ENCODE peak calls at places on chromosomes 11 and 22, in eight cellular contexts. One of them, this sample, is unnamed.
A peak's percentile ranks its signal among the peaks of the same experiment; 100 is the strongest.

GRCh38 chr11:100561325-100561724 is 125.8 kb upstream of the ARHGAP42 start:
- DNase-seq in cardiac septum: no peak
- DNase-seq in activated T-cell treated with anti-CD3 and anti-CD28 coated beads, Interleukin-2, amount 50 U/mL, for 72 hours: no peak
- DNase-seq in adipocyte: no peak
- DNase-seq in GM12891: no peak
- DNase-seq in AG08395: no peak
- DNase-seq in activated CD4-positive, alpha-beta T cell treated with anti-CD3 and anti-CD28 coated beads, Interleukin-2, amount 10 ng/mL, durations not matched to agents 7 days and 5 days: no peak
- DNase-seq in stimulated activated CD4-positive, alpha-beta T cell treated with anti-CD3 and anti-CD28 coated beads, TNF-alpha, amount 100 ng/mL, for 48 hours: no peak
- DNase-seq in this sample: no peak

GRCh38 chr11:66462911-66463310 is 3.8 kb upstream of the PELI3 start:
- DNase-seq in cardiac septum: no peak
- DNase-seq in activated T-cell treated with anti-CD3 and anti-CD28 coated beads, Interleukin-2, amount 50 U/mL, for 72 hours: no peak
- DNase-seq in adipocyte: no peak
- DNase-seq in GM12891: no peak
- DNase-seq in AG08395: no peak
- DNase-seq in activated CD4-positive, alpha-beta T cell treated with anti-CD3 and anti-CD28 coated beads, Interleukin-2, amount 10 ng/mL, durations not matched to agents 7 days and 5 days: no peak
- DNase-seq in stimulated activated CD4-positive, alpha-beta T cell treated with anti-CD3 and anti-CD28 coated beads, TNF-alpha, amount 100 ng/mL, for 48 hours: no peak
- DNase-seq in this sample: no peak

GRCh38 chr11:35393093-35393492 is 26.3 kb downstream of the SLC1A2 start:
- DNase-seq in cardiac septum: no peak
- DNase-seq in activated T-cell treated with anti-CD3 and anti-CD28 coated beads, Interleukin-2, amount 50 U/mL, for 72 hours: no peak
- DNase-seq in adipocyte: no peak
- DNase-seq in GM12891: no peak
- DNase-seq in AG08395: no peak
- DNase-seq in activated CD4-positive, alpha-beta T cell treated with anti-CD3 and anti-CD28 coated beads, Interleukin-2, amount 10 ng/mL, durations not matched to agents 7 days and 5 days: no peak
- DNase-seq in stimulated activated CD4-positive, alpha-beta T cell treated with anti-CD3 and anti-CD28 coated beads, TNF-alpha, amount 100 ng/mL, for 48 hours: no peak
- DNase-seq in this sample: no peak

GRCh38 chr11:66864924-66865697 is 8.2 kb downstream of the LRFN4 start:
- DNase-seq in cardiac septum: no peak
- DNase-seq in activated T-cell treated with anti-CD3 and anti-CD28 coated beads, Interleukin-2, amount 50 U/mL, for 72 hours: no peak
- DNase-seq in adipocyte: no peak
- DNase-seq in GM12891: no peak
- DNase-seq in AG08395: no peak
- DNase-seq in activated CD4-positive, alpha-beta T cell treated with anti-CD3 and anti-CD28 coated beads, Interleukin-2, amount 10 ng/mL, durations not matched to agents 7 days and 5 days: no peak
- DNase-seq in stimulated activated CD4-positive, alpha-beta T cell treated with anti-CD3 and anti-CD28 coated beads, TNF-alpha, amount 100 ng/mL, for 48 hours: no peak
- DNase-seq in this sample: no peak

GRCh38 chr11:78910322-78910721 is 335.7 kb upstream of the NARS2 start:
- DNase-seq in cardiac septum: no peak
- DNase-seq in activated T-cell treated with anti-CD3 and anti-CD28 coated beads, Interleukin-2, amount 50 U/mL, for 72 hours: no peak
- DNase-seq in adipocyte: no peak
- DNase-seq in GM12891: no peak
- DNase-seq in AG08395: no peak
- DNase-seq in activated CD4-positive, alpha-beta T cell treated with anti-CD3 and anti-CD28 coated beads, Interleukin-2, amount 10 ng/mL, durations not matched to agents 7 days and 5 days: no peak
- DNase-seq in stimulated activated CD4-positive, alpha-beta T cell treated with anti-CD3 and anti-CD28 coated beads, TNF-alpha, amount 100 ng/mL, for 48 hours: no peak
- DNase-seq in this sample: no peak

GRCh38 chr22:50185384-50186087 is at the start of gene TRABD:
- DNase-seq in cardiac septum: peak; percentile 95
- DNase-seq in activated T-cell treated with anti-CD3 and anti-CD28 coated beads, Interleukin-2, amount 50 U/mL, for 72 hours: peak; percentile 92
- DNase-seq in adipocyte: peak; percentile 97
- DNase-seq in GM12891: peak; percentile 98
- DNase-seq in AG08395: peak; percentile 96
- DNase-seq in activated CD4-positive, alpha-beta T cell treated with anti-CD3 and anti-CD28 coated beads, Interleukin-2, amount 10 ng/mL, durations not matched to agents 7 days and 5 days: peak; percentile 89
- DNase-seq in stimulated activated CD4-positive, alpha-beta T cell treated with anti-CD3 and anti-CD28 coated beads, TNF-alpha, amount 100 ng/mL, for 48 hours: peak; percentile 80
- DNase-seq in this sample: peak; percentile 85

GRCh38 chr22:40407831-40408717 is 37.7 kb downstream of the SGSM3 start:
- DNase-seq in cardiac septum: no peak
- DNase-seq in activated T-cell treated with anti-CD3 and anti-CD28 coated beads, Interleukin-2, amount 50 U/mL, for 72 hours: no peak
- DNase-seq in adipocyte: no peak
- DNase-seq in GM12891: no peak
- DNase-seq in AG08395: no peak
- DNase-seq in activated CD4-positive, alpha-beta T cell treated with anti-CD3 and anti-CD28 coated beads, Interleukin-2, amount 10 ng/mL, durations not matched to agents 7 days and 5 days: no peak
- DNase-seq in stimulated activated CD4-positive, alpha-beta T cell treated with anti-CD3 and anti-CD28 coated beads, TNF-alpha, amount 100 ng/mL, for 48 hours: no peak
- DNase-seq in this sample: no peak

GRCh38 chr11:130585545-130585944 is 137.1 kb downstream of the ADAMTS15 start:
- DNase-seq in cardiac septum: no peak
- DNase-seq in activated T-cell treated with anti-CD3 and anti-CD28 coated beads, Interleukin-2, amount 50 U/mL, for 72 hours: no peak
- DNase-seq in adipocyte: peak; percentile 40
- DNase-seq in GM12891: no peak
- DNase-seq in AG08395: peak; percentile 55
- DNase-seq in activated CD4-positive, alpha-beta T cell treated with anti-CD3 and anti-CD28 coated beads, Interleukin-2, amount 10 ng/mL, durations not matched to agents 7 days and 5 days: no peak
- DNase-seq in stimulated activated CD4-positive, alpha-beta T cell treated with anti-CD3 and anti-CD28 coated beads, TNF-alpha, amount 100 ng/mL, for 48 hours: no peak
- DNase-seq in this sample: no peak

GRCh38 chr22:36739185-36739584 is 35.6 kb upstream of the CACNG2 start:
- DNase-seq in cardiac septum: peak; percentile 33
- DNase-seq in activated T-cell treated with anti-CD3 and anti-CD28 coated beads, Interleukin-2, amount 50 U/mL, for 72 hours: no peak
- DNase-seq in adipocyte: no peak
- DNase-seq in GM12891: no peak
- DNase-seq in AG08395: no peak
- DNase-seq in activated CD4-positive, alpha-beta T cell treated with anti-CD3 and anti-CD28 coated beads, Interleukin-2, amount 10 ng/mL, durations not matched to agents 7 days and 5 days: no peak
- DNase-seq in stimulated activated CD4-positive, alpha-beta T cell treated with anti-CD3 and anti-CD28 coated beads, TNF-alpha, amount 100 ng/mL, for 48 hours: no peak
- DNase-seq in this sample: no peak

GRCh38 chr11:47035108-47035507 is 98.5 kb downstream of the CSTPP1 start:
- DNase-seq in cardiac septum: no peak
- DNase-seq in activated T-cell treated with anti-CD3 and anti-CD28 coated beads, Interleukin-2, amount 50 U/mL, for 72 hours: no peak
- DNase-seq in adipocyte: no peak
- DNase-seq in GM12891: no peak
- DNase-seq in AG08395: no peak
- DNase-seq in activated CD4-positive, alpha-beta T cell treated with anti-CD3 and anti-CD28 coated beads, Interleukin-2, amount 10 ng/mL, durations not matched to agents 7 days and 5 days: no peak
- DNase-seq in stimulated activated CD4-positive, alpha-beta T cell treated with anti-CD3 and anti-CD28 coated beads, TNF-alpha, amount 100 ng/mL, for 48 hours: no peak
- DNase-seq in this sample: no peak

GRCh38 chr11:44029507-44029845 is 18.3 kb upstream of the ACCSL start:
- DNase-seq in cardiac septum: no peak
- DNase-seq in activated T-cell treated with anti-CD3 and anti-CD28 coated beads, Interleukin-2, amount 50 U/mL, for 72 hours: no peak
- DNase-seq in adipocyte: no peak
- DNase-seq in GM12891: no peak
- DNase-seq in AG08395: no peak
- DNase-seq in activated CD4-positive, alpha-beta T cell treated with anti-CD3 and anti-CD28 coated beads, Interleukin-2, amount 10 ng/mL, durations not matched to agents 7 days and 5 days: no peak
- DNase-seq in stimulated activated CD4-positive, alpha-beta T cell treated with anti-CD3 and anti-CD28 coated beads, TNF-alpha, amount 100 ng/mL, for 48 hours: no peak
- DNase-seq in this sample: no peak

GRCh38 chr11:27642954-27643353 is 57.3 kb downstream of the BDNF start:
- DNase-seq in cardiac septum: no peak
- DNase-seq in activated T-cell treated with anti-CD3 and anti-CD28 coated beads, Interleukin-2, amount 50 U/mL, for 72 hours: no peak
- DNase-seq in adipocyte: no peak
- DNase-seq in GM12891: no peak
- DNase-seq in AG08395: no peak
- DNase-seq in activated CD4-positive, alpha-beta T cell treated with anti-CD3 and anti-CD28 coated beads, Interleukin-2, amount 10 ng/mL, durations not matched to agents 7 days and 5 days: no peak
- DNase-seq in stimulated activated CD4-positive, alpha-beta T cell treated with anti-CD3 and anti-CD28 coated beads, TNF-alpha, amount 100 ng/mL, for 48 hours: no peak
- DNase-seq in this sample: no peak

GRCh38 chr11:27907534-27907933 is 200.4 kb downstream of the KIF18A start:
- DNase-seq in cardiac septum: no peak
- DNase-seq in activated T-cell treated with anti-CD3 and anti-CD28 coated beads, Interleukin-2, amount 50 U/mL, for 72 hours: no peak
- DNase-seq in adipocyte: no peak
- DNase-seq in GM12891: no peak
- DNase-seq in AG08395: no peak
- DNase-seq in activated CD4-positive, alpha-beta T cell treated with anti-CD3 and anti-CD28 coated beads, Interleukin-2, amount 10 ng/mL, durations not matched to agents 7 days and 5 days: no peak
- DNase-seq in stimulated activated CD4-positive, alpha-beta T cell treated with anti-CD3 and anti-CD28 coated beads, TNF-alpha, amount 100 ng/mL, for 48 hours: no peak
- DNase-seq in this sample: no peak

GRCh38 chr22:17368727-17369552 is at the start of gene CECR2:
- DNase-seq in cardiac septum: no peak
- DNase-seq in activated T-cell treated with anti-CD3 and anti-CD28 coated beads, Interleukin-2, amount 50 U/mL, for 72 hours: peak; percentile 17
- DNase-seq in adipocyte: peak; percentile 1
- DNase-seq in GM12891: no peak
- DNase-seq in AG08395: no peak
- DNase-seq in activated CD4-positive, alpha-beta T cell treated with anti-CD3 and anti-CD28 coated beads, Interleukin-2, amount 10 ng/mL, durations not matched to agents 7 days and 5 days: no peak
- DNase-seq in stimulated activated CD4-positive, alpha-beta T cell treated with anti-CD3 and anti-CD28 coated beads, TNF-alpha, amount 100 ng/mL, for 48 hours: no peak
- DNase-seq in this sample: peak; percentile 51

This sample was measured in D721Med.